ENCODE peak calls at places on chromosome 1, in five cellular contexts. Y is H54; M is RCC 7860; C is activated CD4-positive, alpha-beta T cell treated with anti-CD3 and anti-CD28 coated beads, Interleukin-2, amount 50 U/mL, for 1 hour; F is stimulated activated CD8-positive, alpha-beta memory T cell treated with anti-CD3 and anti-CD28 coated beads, Interleukin-4, amount 100 ng/mL, for 24 hours. B is an unnamed sample.

GRCh38 chr1:40090652-40091355 is 6.2 kb downstream of the PPT1 start:
- DNase-seq in F (no peak), M (no peak), C (no peak), Y (no peak), B (no peak)

GRCh38 chr1:233238884-233239432 is 56.6 kb downstream of the PCNX2 start:
- DNase-seq in F (no peak), C (no peak), Y (no peak), M (no peak), B (no peak)

GRCh38 chr1:106978477-106979322 is 77.8 kb upstream of the PRMT6 start:
- DNase-seq in C (no peak), F (no peak), Y (no peak), M (no peak), B (no peak)

GRCh38 chr1:12600335-12600734 is 17.7 kb downstream of the DHRS3 start:
- DNase-seq in C (no peak), M (no peak), F (no peak), Y (no peak), B (no peak)

GRCh38 chr1:185646202-185646683 is 87.9 kb upstream of the HMCN1 start:
- DNase-seq in F (no peak), Y (peak), M (peak), C (no peak), B (no peak)

GRCh38 chr1:151167116-151167515 is 1.2 kb downstream of the SCNM1 start:
- DNase-seq in Y (no peak), M (no peak), C (no peak), F (no peak), B (no peak)

GRCh38 chr1:180173451-180173850 is 18.8 kb downstream of the QSOX1 start:
- DNase-seq in M (no peak), Y (no peak), F (no peak), C (no peak), B (no peak)

GRCh38 chr1:78068681-78069283 is 23.0 kb downstream of the GIPC2 start:
- DNase-seq in M (no peak), Y (no peak), F (no peak), C (no peak), B (no peak)

GRCh38 chr1:106194206-106194605 is 862.3 kb upstream of the PRMT6 start:
- DNase-seq in F (no peak), M (no peak), C (no peak), Y (no peak), B (no peak)

GRCh38 chr1:158208717-158209116 is 28.0 kb downstream of the CD1D start:
- DNase-seq in C (no peak), Y (no peak), M (no peak), F (no peak), B (no peak)

GRCh38 chr1:7609311-7609994 is 161.6 kb upstream of the VAMP3 start:
- DNase-seq in Y (no peak), F (no peak), C (no peak), M (no peak), B (no peak)

GRCh38 chr1:229003233-229004031 is 267.5 kb upstream of the RAB4A start:
- DNase-seq in F (no peak), C (no peak), Y (no peak), M (no peak), B (no peak)

B was measured in natural killer cell treated with Interleukin-12 subunit alpha and Interleukin-12 subunit beta and Interleukin-15 and Interleukin-18, amount 100 ng/mL, for 72 hours.